ENCODE peak calls at places on chromosome 20, in five cellular contexts. M is germinal center; R is stimulated activated naive CD4-positive, alpha-beta T cell; U is lung; Q is suprapubic skin. G is an unnamed sample.

GRCh38 chr20:18851556-18852098 is 38.0 kb downstream of the SCP2D1 start:
- DNase-seq in M (no peak), R (no peak), U (no peak), Q (no peak), G (no peak)

GRCh38 chr20:15702161-15702560 is 871.1 kb downstream of the KIF16B start:
- DNase-seq in M (no peak), R (no peak), U (no peak), Q (no peak), G (no peak)

GRCh38 chr20:58651823-58652605 is 931 bp downstream of the STX16 start:
- DNase-seq in M (peak), R (peak), U (peak), Q (no peak), G (peak)

GRCh38 chr20:4011226-4011975 is 4.0 kb downstream of the RNF24 start:
- DNase-seq in M (no peak), R (no peak), U (no peak), Q (no peak), G (no peak)

GRCh38 chr20:13301596-13301995 is 80.5 kb downstream of the ISM1 start:
- DNase-seq in M (no peak), R (no peak), U (no peak), Q (no peak), G (no peak)

GRCh38 chr20:49659096-49659495 is 54.6 kb downstream of the B4GALT5 start:
- DNase-seq in M (no peak), R (no peak), U (no peak), Q (no peak), G (peak)

GRCh38 chr20:58461899-58462298 is 53.3 kb downstream of the APCDD1L start:
- DNase-seq in M (no peak), R (no peak), U (no peak), Q (no peak), G (no peak)

GRCh38 chr20:3889489-3890409 is 562 bp downstream of the PANK2 start:
- DNase-seq in M (peak), R (peak), U (peak), Q (peak), G (no peak)

GRCh38 chr20:35286077-35286898 is 1.7 kb upstream of the EIF6 start:
- DNase-seq in M (no peak), R (no peak), U (no peak), Q (no peak), G (no peak)

GRCh38 chr20:35276408-35276807 is 1.5 kb downstream of the MMP24OS start:
- DNase-seq in M (no peak), R (no peak), U (no peak), Q (no peak), G (no peak)

GRCh38 chr20:25054133-25054820 is 3.7 kb downstream of the ACSS1 start:
- DNase-seq in M (no peak), R (no peak), U (no peak), Q (no peak), G (no peak)

GRCh38 chr20:17609978-17610377 is 40.1 kb downstream of the DSTN start:
- DNase-seq in M (no peak), R (no peak), U (no peak), Q (no peak), G (no peak)

GRCh38 chr20:47438464-47439381 is 63.0 kb upstream of the NCOA3 start:
- DNase-seq in M (peak), R (no peak), U (peak), Q (no peak), G (no peak)

GRCh38 chr20:23212011-23212410 is 125.9 kb upstream of the CD93 start:
- DNase-seq in M (no peak), R (no peak), U (no peak), Q (no peak), G (no peak)

GRCh38 chr20:47985092-47985850 is 200.0 kb upstream of the SULF2 start:
- DNase-seq in M (no peak), R (no peak), U (peak), Q (no peak), G (peak)

GRCh38 chr20:53866787-53867740 is 203.3 kb downstream of the BCAS1 start:
- DNase-seq in M (no peak), R (no peak), U (no peak), Q (no peak), G (peak)

GRCh38 chr20:17169575-17170136 is 57.2 kb upstream of the PCSK2 start:
- DNase-seq in M (no peak), R (no peak), U (no peak), Q (no peak), G (no peak)

GRCh38 chr20:41213150-41213820 is 75.9 kb downstream of the PLCG1 start:
- DNase-seq in M (no peak), R (no peak), U (no peak), Q (no peak), G (no peak)

GRCh38 chr20:59749293-59749680 is 144.9 kb downstream of the PHACTR3 start:
- DNase-seq in M (no peak), R (no peak), U (no peak), Q (no peak), G (no peak)

GRCh38 chr20:2065111-2065510 is 36.5 kb upstream of the STK35 start:
- DNase-seq in M (no peak), R (no peak), U (no peak), Q (no peak), G (no peak)

GRCh38 chr20:50170549-50171220 is 17.2 kb upstream of the PEDS1 start:
- DNase-seq in M (no peak), R (no peak), U (no peak), Q (no peak), G (no peak)

GRCh38 chr20:17655286-17655651 is 26.8 kb downstream of the RRBP1 start:
- DNase-seq in M (no peak), R (no peak), U (no peak), Q (no peak), G (no peak)

GRCh38 chr20:18533491-18533890 is 25.8 kb downstream of the SEC23B start:
- DNase-seq in M (no peak), R (no peak), U (no peak), Q (no peak), G (no peak)

GRCh38 chr20:63093966-63094766 is 87.4 kb upstream of the BHLHE23 start:
- DNase-seq in M (no peak), R (no peak), U (no peak), Q (peak), G (no peak)